ENCODE peak calls at places on chromosomes 7 and 10, in four cellular contexts. C, M, U and F are unnamed samples. For H3K4me1, the result is how much of the 10 kb centered on the place peaks cover.

GRCh38 chr10:23512355-23513058 is 73.6 kb downstream of the OTUD1 start:
- DNase-seq in C (no peak), M (no peak), U (no peak), F (no peak)

GRCh38 chr10:58734116-58734515 is 221.4 kb downstream of the BICC1 start:
- DNase-seq in C (no peak), M (peak), U (no peak), F (no peak)

GRCh38 chr10:31090894-31091607 is 59.4 kb upstream of the ZNF438 start:
- DNase-seq in C (no peak), M (no peak), U (no peak), F (no peak)

GRCh38 chr7:75937958-75938786 is 23.2 kb downstream of the POR start:
- DNase-seq in C (peak), M (no peak), U (peak), F (peak)

GRCh38 chr7:98474558-98474957 is 73.7 kb upstream of the BAIAP2L1 start:
- DNase-seq in C (no peak), M (no peak), U (no peak), F (no peak)

GRCh38 chr7:1368682-1369571 is 90.3 kb downstream of the MICALL2 start:
- DNase-seq in C (no peak), M (peak), U (no peak), F (peak)

GRCh38 chr7:88522771-88523316 is 216.2 kb upstream of the STEAP4 start:
- DNase-seq in C (no peak), M (peak), U (no peak), F (no peak)

GRCh38 chr10:74033724-74034123 is 35.8 kb downstream of the VCL start:
- DNase-seq in C (no peak), M (no peak), U (no peak), F (no peak)

GRCh38 chr10:73860050-73860491 is 14.3 kb downstream of the CAMK2G start:
- DNase-seq in C (no peak), M (no peak), U (no peak), F (no peak)

GRCh38 chr7:56087445-56087844 is 5.3 kb downstream of the PHKG1 start:
- DNase-seq in C (no peak), M (no peak), U (no peak), F (no peak)

GRCh38 chr7:47552631-47553030 is 29.3 kb downstream of the TNS3 start:
- DNase-seq in C (no peak), M (no peak), U (no peak), F (peak)

GRCh38 chr7:66768865-66769832 is 28.6 kb downstream of the RABGEF1 start:
- DNase-seq in C (no peak), M (no peak), U (no peak), F (no peak)

GRCh38 chr10:28592953-28593352 is 60.0 kb downstream of the WAC start:
- DNase-seq in C (no peak), M (no peak), U (no peak), F (no peak)

GRCh38 chr7:69862413-69863064 is 264.3 kb downstream of the AUTS2 start:
- DNase-seq in C (no peak), M (no peak), U (no peak), F (no peak)
- H3K4me1 ChIP-seq in C (under half), M (under half), U (under half), F (under half)

GRCh38 chr10:49407552-49408137 is 11.8 kb upstream of the DRGX start:
- DNase-seq in C (peak), M (peak), U (no peak), F (peak)

GRCh38 chr10:49400365-49400764 is 4.5 kb upstream of the DRGX start:
- DNase-seq in C (no peak), M (no peak), U (no peak), F (no peak)

GRCh38 chr10:49404321-49404878 is 8.5 kb upstream of the DRGX start:
- DNase-seq in C (no peak), M (no peak), U (peak), F (no peak)

GRCh38 chr10:49398986-49399385 is 3.1 kb upstream of the DRGX start:
- DNase-seq in C (no peak), M (peak), U (no peak), F (no peak)

DNA sequence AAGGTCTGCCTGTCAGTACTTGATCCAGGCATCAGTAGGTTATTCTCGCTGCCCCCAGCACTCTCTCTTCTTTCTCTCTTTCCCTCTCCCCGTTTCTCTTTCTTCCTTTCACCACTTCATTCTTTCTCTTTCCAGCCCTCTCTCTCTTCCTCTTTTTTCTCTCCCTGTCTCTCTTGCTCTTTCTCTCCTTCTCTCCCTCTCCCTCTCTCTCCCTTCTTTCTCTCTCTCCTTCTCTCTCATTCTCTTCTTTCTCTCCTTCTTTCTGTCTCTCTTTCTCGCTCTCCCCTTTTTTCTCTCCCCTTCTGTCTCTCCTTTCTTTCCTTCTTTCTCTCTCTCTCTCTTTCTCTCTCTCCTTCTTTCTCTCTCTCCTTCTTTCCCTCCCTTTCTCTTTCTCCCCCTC is 7.5 kb upstream of the DRGX start:
- DNase-seq in C (no peak), M (no peak), U (no peak), F (no peak)
- H3K4me3 ChIP-seq in C (no peak), M (no peak), U (no peak), F (no peak)

GRCh38 chr7:150407588-150408392 is 28.7 kb downstream of the ZNF775 start:
- DNase-seq in C (no peak), M (no peak), U (peak), F (peak)
- H3K27ac ChIP-seq in C (no peak), M (no peak), U (peak), F (no peak)

DNA sequence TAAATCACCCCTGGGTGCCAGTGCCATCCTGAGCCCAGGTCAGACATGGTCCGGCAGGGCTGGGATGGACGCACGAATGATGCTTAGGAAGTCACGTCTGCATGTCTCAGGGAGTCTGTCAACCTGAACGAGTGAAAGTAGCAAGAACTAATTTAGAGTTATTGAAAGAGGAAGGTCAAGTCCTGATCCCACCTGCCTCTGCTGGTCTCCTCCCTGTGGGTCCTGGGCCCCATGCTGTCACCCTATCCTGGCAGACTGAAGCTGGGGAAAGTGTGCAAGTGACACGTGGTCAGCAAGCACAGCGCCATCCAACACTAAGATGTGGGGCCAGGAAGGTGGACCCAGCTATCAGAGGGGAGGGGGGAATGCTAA is 26.1 kb upstream of the GRID1 start:
- DNase-seq in C (no peak), M (no peak), U (peak), F (peak)
- H3K4me1 ChIP-seq in C (under half), M (under half), U (under half), F (under half)

GRCh38 chr10:35536789-35537188 is 68.4 kb upstream of the GJD4 start:
- DNase-seq in C (no peak), M (no peak), U (no peak), F (no peak)
- H3K4me3 ChIP-seq in C (no peak), M (no peak), U (no peak), F (no peak)

GRCh38 chr7:70645876-70646336 is 486.0 kb upstream of the GALNT17 start:
- DNase-seq in C (no peak), M (no peak), U (no peak), F (no peak)
- H3K27ac ChIP-seq in C (no peak), M (no peak), U (no peak), F (no peak)

DNA sequence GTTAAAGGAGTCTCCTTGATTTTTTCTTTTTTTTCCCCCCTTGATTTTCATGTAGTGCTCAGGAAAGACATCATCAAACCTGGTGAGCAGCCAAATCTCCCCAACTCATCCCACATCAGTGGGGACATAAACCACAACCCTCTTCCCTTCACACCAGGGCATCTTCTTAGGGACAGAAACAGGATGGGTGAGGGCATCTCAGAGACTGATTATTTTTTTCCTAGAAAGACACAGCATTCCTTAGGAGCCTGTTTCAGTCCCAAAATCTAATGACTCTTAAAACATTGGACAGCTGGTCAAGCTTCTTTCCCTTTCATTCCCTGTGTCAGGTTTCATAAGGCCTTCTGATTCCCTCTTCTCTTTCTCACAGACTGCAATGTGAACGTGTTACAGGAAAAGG is 31.5 kb upstream of the GSAP start:
- DNase-seq in C (no peak), M (no peak), U (no peak), F (no peak)
- H3K4me1 ChIP-seq in C (under half), M (under half), U (under half), F (under half)

GRCh38 chr10:11149499-11149898 is 131.8 kb downstream of the CELF2 start:
- DNase-seq in C (no peak), M (no peak), U (no peak), F (no peak)
- H3K4me3 ChIP-seq in C (no peak), M (no peak), U (no peak), F (no peak)

GRCh38 chr7:121069346-121070100 is 81.0 kb downstream of the CPED1 start:
- DNase-seq in C (no peak), M (no peak), U (no peak), F (no peak)
- H3K27ac ChIP-seq in C (peak), M (no peak), U (peak), F (peak)